ENCODE peak calls at places on chromosomes 12 and 14, in six cellular contexts. I is GM23338, U is neural progenitor cell, N is GM23248, L is PC-3, S is MM.1S. X is an unnamed sample. For H3F3A, the result is how much of the 10 kb centered on the place peaks cover.

GRCh38 chr14:78446807-78447206 is 276.6 kb downstream of the NRXN3 start:
- DNase-seq in U (peak), L (no peak), N (peak), I (peak), S (no peak), X (no peak)

GRCh38 chr12:98698603-98699463 is 53.7 kb downstream of the APAF1 start:
- DNase-seq in N (peak), U (no peak), I (peak), S (peak), L (peak), X (peak)

GRCh38 chr14:36227802-36228201 is 51.3 kb upstream of the PTCSC3 start:
- DNase-seq in S (no peak), N (no peak), L (peak), U (no peak), I (no peak), X (no peak)

GRCh38 chr14:69605761-69606160 is 5.6 kb upstream of the SUSD6 start:
- DNase-seq in U (no peak), N (no peak), S (no peak), L (no peak), I (no peak), X (no peak)

GRCh38 chr14:33938131-33938949 is 12.5 kb downstream of the EGLN3 start:
- DNase-seq in I (peak), U (peak), N (peak), L (peak), S (no peak), X (peak)

GRCh38 chr12:32947203-32947795 is 50.7 kb upstream of the PKP2 start:
- DNase-seq in I (peak), S (peak), N (no peak), L (peak), U (peak), X (peak)

GRCh38 chr12:133203344-133204263 is 22.3 kb downstream of the ZNF268 start:
- DNase-seq in U (no peak), S (no peak), N (peak), L (no peak), I (peak), X (no peak)

GRCh38 chr12:92021665-92022033 is 124.0 kb downstream of the BTG1 start:
- DNase-seq in U (peak), N (no peak), L (peak), I (peak), S (no peak), X (no peak)

GRCh38 chr12:93245543-93245942 is 132.2 kb upstream of the NUDT4 start:
- DNase-seq in U (peak), I (no peak), S (peak), N (no peak), L (no peak), X (no peak)

GRCh38 chr12:114835031-114835430 is 151.1 kb upstream of the TBX3 start:
- DNase-seq in N (peak), S (no peak), U (no peak), L (peak), I (no peak), X (no peak)

GRCh38 chr14:64826845-64827244 is 52.9 kb downstream of the SPTB start:
- DNase-seq in I (no peak), L (no peak), S (no peak), U (no peak), N (peak), X (no peak)

GRCh38 chr12:121812320-121812871 is 8.6 kb downstream of the SETD1B start:
- DNase-seq in L (peak), I (peak), U (peak), S (no peak), N (peak), X (peak)

GRCh38 chr14:33163109-33163508 is 224.4 kb downstream of the NPAS3 start:
- DNase-seq in I (no peak), U (no peak), N (no peak), S (no peak), L (no peak), X (no peak)

GRCh38 chr12:32501835-32502333 is 102.5 kb downstream of the FGD4 start:
- DNase-seq in N (peak), L (no peak), U (peak), I (peak), S (peak), X (no peak)

GRCh38 chr12:94638521-94638920 is 11.8 kb downstream of the TMCC3 start:
- DNase-seq in U (no peak), N (no peak), S (peak), I (no peak), L (no peak), X (no peak)

GRCh38 chr12:47730341-47730744 is 5.1 kb upstream of the ENDOU start:
- DNase-seq in U (no peak), N (peak), L (peak), I (no peak), S (no peak), X (peak)

GRCh38 chr12:116539905-116540482 is 19.2 kb upstream of the MAP1LC3B2 start:
- DNase-seq in U (peak), L (peak), S (no peak), I (peak), N (peak), X (no peak)

GRCh38 chr12:116194935-116195431 is 82.5 kb downstream of the MED13L start:
- DNase-seq in S (peak), U (no peak), I (no peak), L (no peak), N (no peak), X (no peak)

GRCh38 chr12:120234643-120235368 is 30.7 kb downstream of the PXN start:
- DNase-seq in N (peak), U (peak), L (peak), S (no peak), I (peak), X (peak)

GRCh38 chr14:23414906-23415820 is 7.1 kb upstream of the MYH6 start:
- DNase-seq in N (no peak), S (no peak), U (no peak), I (no peak), L (no peak), X (no peak)

GRCh38 chr12:110906088-110906487 is 14.3 kb downstream of the MYL2 start:
- DNase-seq in U (no peak), L (peak), N (no peak), I (no peak), S (peak), X (no peak)

DNA sequence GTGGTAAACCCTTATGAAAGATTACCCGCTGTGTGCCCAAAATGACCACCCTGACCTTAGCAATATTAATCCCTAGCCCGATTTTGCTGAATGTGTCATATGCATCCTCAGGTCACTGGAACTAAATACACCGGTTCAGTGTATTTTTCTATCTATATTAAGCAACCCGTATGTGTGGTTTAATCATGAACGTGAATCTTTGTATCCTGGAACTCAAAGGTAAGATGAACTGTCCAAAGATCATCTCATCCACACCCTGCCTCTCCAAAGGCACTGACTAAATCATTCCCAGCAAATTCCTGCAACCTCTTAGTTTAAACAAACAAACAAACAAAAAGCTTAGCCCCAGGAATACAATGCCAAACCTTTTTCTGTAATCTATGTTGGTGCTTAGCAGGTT is 298.7 kb downstream of the DPF3 start:
- DNase-seq in I (no peak), U (no peak), N (no peak), L (no peak), S (no peak), X (no peak)
- H3F3A ChIP-seq in I (under half), U (under half), N (under half), L (under half), S (under half), X (under half)

DNA sequence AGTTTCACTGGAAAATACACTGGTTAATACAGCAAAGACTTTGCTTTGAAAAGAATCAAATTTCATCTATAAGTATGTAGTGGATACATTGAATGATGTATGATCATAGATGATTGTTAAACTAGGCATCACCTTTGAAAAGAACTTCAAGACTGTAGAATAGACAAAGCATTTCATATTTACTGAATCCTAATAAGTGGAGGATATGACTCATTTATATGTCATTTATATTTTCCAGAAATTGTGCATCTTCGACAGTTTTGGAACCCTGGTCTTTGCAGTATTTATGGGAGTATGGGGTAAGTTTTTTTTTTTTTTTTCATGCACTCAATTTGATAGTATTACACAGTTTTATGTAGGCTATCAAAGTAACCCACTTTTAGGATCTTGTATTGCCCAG is 161.9 kb downstream of the ANO6 start:
- DNase-seq in I (no peak), N (peak), U (no peak), S (no peak), L (peak), X (no peak)
- TF ChIP-seq EZH2 in I (no peak), N (no peak), U (no peak), S (no peak), L (no peak), X (no peak)

GRCh38 chr12:107167756-107168155 is 74.4 kb upstream of the CRY1 start:
- DNase-seq in U (no peak), I (no peak), S (no peak), L (no peak), N (no peak), X (no peak)
- H2AFZ ChIP-seq in U (no peak), I (peak), S (no peak), L (no peak), N (no peak), X (no peak)

DNA sequence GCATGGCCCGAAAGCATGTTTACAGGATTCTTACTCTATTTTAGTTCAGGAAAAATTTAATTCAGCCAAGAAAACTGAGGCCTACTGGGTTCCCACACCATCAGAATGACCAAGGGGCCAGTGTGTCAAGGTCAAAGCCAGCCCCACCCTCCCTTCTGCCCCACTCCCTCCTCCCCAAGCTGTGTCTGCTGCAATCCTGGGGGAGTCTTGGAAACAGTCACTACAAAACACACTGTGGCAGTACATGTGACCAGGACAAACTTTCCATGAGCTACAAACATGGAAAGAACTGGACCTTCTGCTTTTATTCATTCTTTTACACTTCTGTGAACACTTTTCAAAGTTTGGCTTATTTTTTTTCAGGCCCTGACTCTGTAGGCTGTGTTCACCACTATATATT is 1228.8 kb upstream of the TMEM132C start:
- DNase-seq in I (no peak), N (no peak), S (no peak), L (no peak), U (no peak), X (no peak)
- H3F3A ChIP-seq in I (under half), N (under half), S (under half), L (under half), U (under half), X (under half)

DNA sequence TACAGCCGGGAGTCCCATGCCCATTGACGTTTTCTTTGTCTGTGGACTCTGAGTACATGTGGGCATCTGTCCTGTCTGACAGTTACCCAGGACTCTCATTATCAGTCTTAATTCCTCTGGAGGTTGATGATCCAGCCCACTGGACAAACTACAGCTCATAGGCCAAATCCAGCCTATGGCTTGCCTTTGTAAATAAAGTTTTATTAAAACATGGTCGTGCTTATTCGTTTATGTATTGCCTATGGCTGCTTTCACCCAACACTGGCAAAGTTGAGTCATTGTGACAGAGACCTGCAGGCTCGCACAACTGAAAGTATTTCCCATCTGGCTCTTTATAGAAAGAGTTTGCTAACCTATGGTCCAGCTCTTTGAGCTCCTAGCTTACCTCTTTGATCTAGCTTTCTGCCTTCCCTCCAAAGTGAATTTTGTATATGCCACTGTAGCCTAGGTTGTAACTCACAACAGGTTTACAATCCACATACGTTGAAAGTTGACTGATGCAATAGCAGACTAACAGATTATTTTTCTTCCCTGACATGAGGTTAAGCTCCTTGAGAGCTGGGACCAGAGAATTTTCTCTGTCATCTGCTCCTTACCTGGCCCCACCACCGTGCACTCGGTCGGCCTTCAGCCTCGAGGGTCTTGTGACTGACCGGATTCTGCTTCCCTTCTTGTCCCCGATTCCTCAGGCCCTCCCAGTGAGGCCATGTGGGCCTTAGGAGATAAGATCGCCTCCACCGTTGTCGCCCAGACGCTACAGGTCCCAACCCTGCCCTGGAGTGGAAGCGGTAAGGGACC is 57.3 kb downstream of the ACACB start:
- DNase-seq in S (no peak), L (no peak), N (no peak), I (no peak), U (no peak), X (no peak)
- TF ChIP-seq EZH2 in S (no peak), L (no peak), N (no peak), I (no peak), U (no peak), X (no peak)

GRCh38 chr12:56520025-56520810 is 1.4 kb upstream of the RBMS2 start:
- DNase-seq in I (peak), L (no peak), N (peak), U (no peak), S (no peak), X (no peak)

GRCh38 chr12:56521590-56522371 is at the start of gene RBMS2:
- DNase-seq in N (peak), I (peak), L (peak), U (peak), S (peak), X (peak)

GRCh38 chr12:56521209-56521589 is 421 bp upstream of the RBMS2 start:
- DNase-seq in N (peak), U (no peak), L (no peak), I (no peak), S (no peak), X (no peak)

GRCh38 chr12:56518570-56518969 is 3.0 kb upstream of the RBMS2 start:
- DNase-seq in I (no peak), N (peak), U (no peak), L (peak), S (no peak), X (peak)

DNA sequence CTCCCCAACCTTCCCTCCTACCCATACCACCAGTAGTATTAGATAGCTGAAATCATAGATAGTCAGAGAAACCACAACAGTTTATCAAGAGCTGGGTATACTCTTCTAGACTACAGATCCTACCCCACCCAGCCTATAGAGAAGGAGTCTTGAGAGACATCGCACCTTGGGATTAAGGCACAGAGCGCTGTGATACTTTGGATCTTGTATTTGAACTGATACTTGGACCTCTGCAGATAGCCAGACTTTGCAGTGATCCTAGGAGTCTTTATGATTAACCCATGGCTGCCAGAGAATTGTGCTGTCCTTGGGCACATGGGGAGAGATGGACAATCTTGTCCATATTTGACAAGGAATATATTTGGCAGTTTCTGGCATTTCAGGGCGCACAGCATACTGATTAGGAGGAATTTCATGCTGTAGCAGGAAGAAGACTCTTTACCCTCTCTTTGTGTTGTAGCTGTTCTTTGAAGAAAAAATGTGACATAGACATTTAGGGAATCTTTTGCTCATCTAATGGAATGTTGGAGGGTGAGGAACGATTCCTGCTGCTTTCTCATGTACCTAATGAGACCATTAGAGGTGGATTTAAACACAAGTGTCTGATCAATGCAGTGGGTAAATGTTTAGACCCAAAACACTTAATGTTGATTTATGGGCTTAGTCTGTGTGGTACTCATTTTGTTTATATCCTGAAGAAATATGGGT is 1.0 kb downstream of the RBMS2 start:
- DNase-seq in I (peak), N (peak), S (no peak), L (peak), U (peak), X (no peak)
- H2AFZ ChIP-seq in I (no peak), N (peak), S (peak), L (peak), U (peak), X (peak)

X was measured in PC-9.